ENCODE peak calls at places on chromosome 20, in eight cellular contexts. E is GM23338, S is psoas muscle, A is choroid plexus epithelial cell, W is fibroblast of mammary gland, I is type B pancreatic cell, D is brain pericyte, X is memory B cell. U is an unnamed sample.

GRCh38 chr20:35563834-35564233 is 22.0 kb downstream of the ERGIC3 start:
- DNase-seq in E (no peak), S (no peak), A (no peak), W (no peak), I (no peak), D (no peak), X (no peak), U (no peak)

GRCh38 chr20:21396921-21397340 is 395 bp downstream of the NKX2-4 start:
- DNase-seq in E (peak), S (peak), A (no peak), W (no peak), I (no peak), D (no peak), X (peak), U (no peak)

GRCh38 chr20:41738584-41739193 is 120.5 kb upstream of the CHD6 start:
- DNase-seq in E (peak), S (peak), A (peak), W (peak), I (no peak), D (no peak), X (no peak), U (peak)

GRCh38 chr20:43942661-43943285 is 28.1 kb downstream of the TOX2 start:
- DNase-seq in E (no peak), S (no peak), A (peak), W (peak), I (no peak), D (no peak), X (no peak), U (peak)

GRCh38 chr20:11354841-11355240 is 562.9 kb upstream of the BTBD3 start:
- DNase-seq in E (no peak), S (no peak), A (no peak), W (no peak), I (no peak), D (no peak), X (no peak), U (no peak)

GRCh38 chr20:4373454-4373853 is 348.3 kb upstream of the PRND start:
- DNase-seq in E (no peak), S (no peak), A (no peak), W (no peak), I (no peak), D (no peak), X (no peak), U (no peak)

GRCh38 chr20:4320284-4320683 is 304.9 kb upstream of the RNF24 start:
- DNase-seq in E (no peak), S (no peak), A (no peak), W (no peak), I (no peak), D (no peak), X (no peak), U (no peak)

GRCh38 chr20:45041464-45042337 is 59.2 kb downstream of the KCNS1 start:
- DNase-seq in E (peak), S (no peak), A (peak), W (peak), I (no peak), D (no peak), X (no peak), U (peak)

GRCh38 chr20:48949304-48950170 is 28.0 kb downstream of the ARFGEF2 start:
- DNase-seq in E (peak), S (no peak), A (no peak), W (no peak), I (no peak), D (no peak), X (no peak), U (no peak)

GRCh38 chr20:48788486-48789072 is 39.2 kb downstream of the PREX1 start:
- DNase-seq in E (no peak), S (no peak), A (no peak), W (no peak), I (no peak), D (no peak), X (peak), U (no peak)

GRCh38 chr20:19048898-19049889 is 163.2 kb upstream of the SLC24A3 start:
- DNase-seq in E (no peak), S (no peak), A (no peak), W (no peak), I (no peak), D (no peak), X (no peak), U (no peak)

GRCh38 chr20:37661536-37661935 is 32.3 kb upstream of the CTNNBL1 start:
- DNase-seq in E (no peak), S (no peak), A (no peak), W (no peak), I (no peak), D (no peak), X (no peak), U (no peak)

GRCh38 chr20:57335392-57335791 is 5.8 kb downstream of the SPO11 start:
- DNase-seq in E (no peak), S (no peak), A (peak), W (no peak), I (no peak), D (no peak), X (no peak), U (no peak)

GRCh38 chr20:49562341-49563014 is 5.5 kb downstream of the PTGIS start:
- DNase-seq in E (peak), S (peak), A (peak), W (peak), I (no peak), D (peak), X (no peak), U (peak)

GRCh38 chr20:35947489-35947888 is 6.8 kb downstream of the SCAND1 start:
- DNase-seq in E (peak), S (no peak), A (peak), W (peak), I (no peak), D (no peak), X (no peak), U (peak)

GRCh38 chr20:39123161-39123560 is 161.0 kb downstream of the DHX35 start:
- DNase-seq in E (no peak), S (no peak), A (no peak), W (no peak), I (no peak), D (no peak), X (no peak), U (no peak)

GRCh38 chr20:35734374-35734773 is 7.7 kb downstream of the RBM39 start:
- DNase-seq in E (no peak), S (no peak), A (no peak), W (no peak), I (no peak), D (no peak), X (no peak), U (no peak)

GRCh38 chr20:36821964-36822437 is 48.4 kb upstream of the DSN1 start:
- DNase-seq in E (peak), S (no peak), A (no peak), W (no peak), I (no peak), D (no peak), X (no peak), U (no peak)

GRCh38 chr20:366042-366718 is 14.4 kb upstream of the TRIB3 start:
- DNase-seq in E (no peak), S (no peak), A (no peak), W (no peak), I (no peak), D (no peak), X (no peak), U (no peak)

U was measured in mesenchymal stem cell.